ENCODE peak calls at places on chromosome 18, in eight cellular contexts. N, E, V, P, T, W, Z and C are unnamed samples.

GRCh38 chr18:49123431-49123830 is 172.7 kb upstream of the SMAD7 start:
- DNase-seq in N (no peak), E (no peak), V (no peak), P (peak), T (no peak), W (no peak), Z (no peak), C (no peak)

GRCh38 chr18:73381361-73382031 is 513.7 kb upstream of the NETO1 start:
- DNase-seq in N (no peak), E (no peak), V (no peak), P (peak), T (no peak), W (no peak), Z (no peak), C (no peak)

GRCh38 chr18:5238371-5238758 is 41.3 kb upstream of the AKAIN1 start:
- DNase-seq in N (peak), E (peak), V (peak), P (peak), T (no peak), W (peak), Z (no peak), C (peak)

GRCh38 chr18:23226930-23227728 is 91.8 kb downstream of the CABLES1 start:
- DNase-seq in N (no peak), E (peak), V (no peak), P (peak), T (no peak), W (peak), Z (no peak), C (peak)

GRCh38 chr18:74562775-74563174 is 28.5 kb downstream of the CNDP1 start:
- DNase-seq in N (no peak), E (no peak), V (no peak), P (no peak), T (no peak), W (no peak), Z (no peak), C (no peak)

GRCh38 chr18:55522011-55522410 is 66.0 kb downstream of the TCF4 start:
- DNase-seq in N (no peak), E (no peak), V (no peak), P (peak), T (no peak), W (no peak), Z (no peak), C (peak)

GRCh38 chr18:79943608-79944125 is 7.8 kb downstream of the SLC66A2 start:
- DNase-seq in N (no peak), E (no peak), V (no peak), P (no peak), T (no peak), W (no peak), Z (no peak), C (peak)

GRCh38 chr18:63025251-63025710 is 294.3 kb downstream of the BCL2 start:
- DNase-seq in N (no peak), E (no peak), V (no peak), P (peak), T (no peak), W (no peak), Z (no peak), C (peak)

GRCh38 chr18:74496508-74497307 is 545 bp downstream of the CNDP2 start:
- DNase-seq in N (peak), E (peak), V (peak), P (peak), T (no peak), W (peak), Z (no peak), C (peak)